ENCODE peak calls at places on chromosomes 11 and 22, in seven cellular contexts. X is T47D, V is H54, B is PC-9, P is T-helper 9 cell, K is WTC11, A is GM23338. Q is an unnamed sample.

GRCh38 chr22:32957093-32957835 is 100.9 kb downstream of the SYN3 start:
- DNase-seq in X (no peak), V (no peak), B (no peak), P (no peak), K (no peak), A (no peak), Q (no peak)

GRCh38 chr11:61028135-61028729 is 56.8 kb downstream of the CD6 start:
- DNase-seq in X (no peak), V (no peak), B (no peak), P (no peak), K (no peak), A (no peak), Q (peak; percentile 48)

GRCh38 chr11:116843661-116844060 is 6.2 kb upstream of the APOA1 start:
- DNase-seq in X (no peak), V (no peak), B (no peak), P (no peak), K (no peak), A (no peak), Q (no peak)

GRCh38 chr11:72683782-72684200 is 9.6 kb upstream of the PDE2A start:
- DNase-seq in X (peak; percentile 53), V (peak; percentile 74), B (no peak), P (peak; percentile 54), K (peak; percentile 92), A (peak; percentile 82), Q (peak; percentile 74)

GRCh38 chr22:41780714-41781507 is 19.6 kb upstream of the CCDC134 start:
- DNase-seq in X (no peak), V (no peak), B (no peak), P (peak; percentile 83), K (no peak), A (peak; percentile 38), Q (no peak)

GRCh38 chr22:23781533-23781932 is 5.2 kb upstream of the SMARCB1 start:
- DNase-seq in X (no peak), V (peak; percentile 83), B (peak; percentile 72), P (no peak), K (no peak), A (no peak), Q (peak; percentile 34)

GRCh38 chr11:128476729-128477128 is 110.6 kb downstream of the ETS1 start:
- DNase-seq in X (no peak), V (no peak), B (no peak), P (peak; percentile 64), K (no peak), A (no peak), Q (no peak)

GRCh38 chr11:3605279-3605662 is 36.5 kb downstream of the ART5 start:
- DNase-seq in X (no peak), V (no peak), B (no peak), P (no peak), K (no peak), A (no peak), Q (no peak)

GRCh38 chr11:5007561-5007960 is 12.9 kb downstream of the OR51L1 start:
- DNase-seq in X (no peak), V (no peak), B (no peak), P (no peak), K (no peak), A (peak; percentile 23), Q (no peak)

GRCh38 chr22:17072877-17073276 is 11.9 kb upstream of the IL17RA start:
- DNase-seq in X (no peak), V (no peak), B (no peak), P (no peak), K (no peak), A (no peak), Q (no peak)

GRCh38 chr22:42292726-42293520 is 22.5 kb upstream of the TCF20 start:
- DNase-seq in X (peak; percentile 70), V (no peak), B (no peak), P (no peak), K (no peak), A (no peak), Q (no peak)